ENCODE peak calls at places on chromosomes 6 and 20, in six cellular contexts. W is activated CD8-positive, alpha-beta memory T cell treated with anti-CD3 and anti-CD28 coated beads for 24 hours; Q is epithelial cell of prostate; N is ascending aorta; F is right lobe of liver; L is effector memory CD8-positive, alpha-beta T cell. M is an unnamed sample.

GRCh38 chr20:34390769-34391447 is 27.8 kb downstream of the ITCH start:
- DNase-seq in L (no peak), W (no peak), F (peak; percentile 66), N (peak; percentile 10), Q (peak; percentile 60), M (peak; percentile 84)

GRCh38 chr6:80182291-80182690 is 75.8 kb downstream of the BCKDHB start:
- DNase-seq in Q (no peak), W (no peak), N (no peak), L (no peak), F (no peak), M (peak; percentile 15)

GRCh38 chr6:72619883-72620696 is 1.8 kb upstream of the KCNQ5 start:
- DNase-seq in L (peak; percentile 41), Q (no peak), N (no peak), W (peak; percentile 89), F (no peak), M (no peak)

GRCh38 chr20:32582659-32583580 is 2.2 kb downstream of the NOL4L start:
- DNase-seq in L (no peak), Q (no peak), N (no peak), F (no peak), W (peak; percentile 72), M (no peak)

GRCh38 chr20:52379723-52380336 is 188.3 kb upstream of the ZFP64 start:
- DNase-seq in F (no peak), N (no peak), W (peak; percentile 70), L (peak; percentile 27), Q (no peak), M (peak; percentile 26)

GRCh38 chr6:75291331-75291730 is 6.7 kb upstream of the TMEM30A start:
- DNase-seq in W (no peak), L (no peak), Q (no peak), F (no peak), N (no peak), M (no peak)

GRCh38 chr6:144349690-144350132 is 64.6 kb downstream of the UTRN start:
- DNase-seq in W (peak; percentile 72), L (no peak), N (no peak), F (no peak), Q (no peak), M (no peak)

GRCh38 chr6:41938590-41938989 is 3.0 kb downstream of the CCND3 start:
- DNase-seq in Q (no peak), N (no peak), L (no peak), W (no peak), F (no peak), M (no peak)

GRCh38 chr6:89032599-89032998 is 48.0 kb upstream of the PNRC1 start:
- DNase-seq in F (no peak), Q (no peak), W (no peak), N (no peak), L (no peak), M (no peak)

GRCh38 chr6:15327271-15327670 is 81.4 kb downstream of the JARID2 start:
- DNase-seq in F (no peak), Q (no peak), N (no peak), L (peak; percentile 8), W (no peak), M (no peak)